ENCODE peak calls at places on chromosomes 3 and 15, in ten cellular contexts. S, C, Z, P, J, A, K, F, N and M are unnamed samples.

GRCh38 chr15:38660726-38661125 is 96.1 kb upstream of the RASGRP1 start:
- DNase-seq in J (no peak), F (no peak), A (no peak), N (no peak), P (no peak), K (no peak), C (no peak), Z (no peak), S (no peak), M (no peak)

GRCh38 chr3:4720316-4721075 is 227.3 kb downstream of the ITPR1 start:
- DNase-seq in C (peak; percentile 67), F (peak; percentile 76), P (no peak), N (peak; percentile 84), A (no peak), J (peak; percentile 55), K (peak; percentile 81), Z (peak; percentile 60), S (peak; percentile 61), M (peak; percentile 75)

GRCh38 chr3:50616770-50617095 is 218 bp upstream of the MAPKAPK3 start:
- DNase-seq in A (peak; percentile 93), J (peak; percentile 89), P (peak; percentile 72), Z (peak; percentile 84), K (peak; percentile 99), F (peak; percentile 94), C (peak; percentile 96), N (peak; percentile 95), S (peak; percentile 97), M (peak; percentile 98)

GRCh38 chr3:82044918-82045715 is 283.7 kb upstream of the GBE1 start:
- DNase-seq in Z (no peak), P (no peak), A (no peak), K (no peak), S (no peak), J (no peak), C (peak; percentile 5), N (no peak), F (peak; percentile 30), M (no peak)

GRCh38 chr15:44033894-44034293 is 161.2 kb downstream of the FRMD5 start:
- DNase-seq in Z (peak; percentile 16), J (no peak), F (peak; percentile 48), K (no peak), S (peak; percentile 67), P (no peak), A (no peak), C (no peak), N (peak; percentile 78), M (no peak)

GRCh38 chr15:47410243-47410642 is 307.1 kb upstream of the SEMA6D start:
- DNase-seq in K (no peak), P (no peak), N (no peak), C (no peak), S (no peak), J (no peak), F (no peak), Z (no peak), A (no peak), M (no peak)

GRCh38 chr3:31105438-31106077 is 211.1 kb upstream of the GADL1 start:
- DNase-seq in A (no peak), N (peak; percentile 97), Z (no peak), K (no peak), J (no peak), F (peak; percentile 94), P (no peak), C (no peak), S (peak; percentile 74), M (no peak)

GRCh38 chr15:100570735-100571363 is 31.1 kb downstream of the LINS1 start:
- DNase-seq in F (no peak), P (peak; percentile 40), S (no peak), C (no peak), A (peak; percentile 85), K (no peak), J (no peak), N (no peak), Z (no peak), M (no peak)

GRCh38 chr3:98746122-98746521 is 17.0 kb upstream of the ST3GAL6 start:
- DNase-seq in S (no peak), A (no peak), N (no peak), P (no peak), K (no peak), J (no peak), Z (no peak), C (no peak), F (no peak), M (no peak)

GRCh38 chr15:60569596-60569995 is 90.7 kb upstream of the ICE2 start:
- DNase-seq in C (peak; percentile 25), S (no peak), A (no peak), F (no peak), Z (no peak), K (no peak), J (no peak), N (no peak), P (no peak), M (no peak)

GRCh38 chr3:24447836-24448235 is 46.8 kb downstream of the THRB start:
- DNase-seq in K (no peak), F (no peak), C (no peak), N (no peak), P (no peak), S (no peak), J (no peak), Z (no peak), A (no peak), M (no peak)

GRCh38 chr15:81887913-81888312 is 157.9 kb downstream of the MEX3B start:
- DNase-seq in F (peak; percentile 44), Z (no peak), J (no peak), N (peak; percentile 84), S (peak; percentile 63), P (no peak), C (no peak), A (no peak), K (no peak), M (no peak)

GRCh38 chr3:129485681-129486056 is 42.8 kb upstream of the RHO start:
- DNase-seq in C (no peak), Z (no peak), P (no peak), A (no peak), J (no peak), F (peak; percentile 96), N (peak; percentile 99), S (peak; percentile 98), K (no peak), M (peak; percentile 41)

GRCh38 chr3:58588030-58588614 is 10.9 kb upstream of the FAM107A start:
- DNase-seq in C (peak; percentile 82), Z (no peak), N (peak; percentile 51), A (peak; percentile 18), J (no peak), S (peak; percentile 54), F (peak; percentile 48), K (peak; percentile 92), P (no peak), M (no peak)

DNA sequence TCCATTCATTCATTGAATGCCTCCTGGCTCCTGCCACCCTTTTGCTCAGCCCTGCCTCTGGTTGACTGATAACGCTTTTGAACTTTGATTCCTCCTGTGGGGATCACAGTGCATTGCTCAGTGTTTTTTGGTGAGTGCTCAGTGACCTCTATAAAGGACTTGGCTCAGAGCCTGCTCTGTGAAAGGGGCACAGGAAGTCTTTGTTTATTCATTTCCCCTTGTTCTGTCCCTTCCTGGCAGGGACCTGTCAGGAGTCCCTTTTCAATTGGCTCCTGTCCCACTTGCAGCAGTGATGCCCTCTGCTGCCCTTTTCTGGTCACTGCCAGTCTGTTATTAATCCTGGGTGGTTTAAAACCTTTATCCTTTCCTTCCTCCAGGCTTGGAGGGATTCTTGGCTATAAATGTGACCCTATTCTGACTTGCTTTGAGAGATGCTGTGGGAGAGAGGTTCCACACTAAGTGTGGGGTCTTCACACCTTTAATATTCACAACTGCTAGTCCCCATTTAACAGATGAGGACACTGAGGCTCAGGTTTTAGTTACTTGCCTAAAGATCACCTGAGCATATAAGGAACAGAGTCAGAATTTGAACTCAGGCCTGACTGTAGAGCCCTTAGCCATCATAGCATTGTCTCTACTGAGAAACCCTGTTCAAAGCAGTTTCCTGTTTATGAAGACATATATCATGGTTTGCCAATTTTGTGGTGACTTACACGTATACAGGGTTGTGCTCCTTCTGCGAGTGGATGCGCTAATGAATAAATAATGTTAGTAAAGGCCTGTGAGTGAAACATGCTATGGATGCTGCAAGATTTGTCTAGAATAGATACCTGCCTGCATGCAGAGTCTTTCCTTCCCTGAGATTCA is 23.2 kb upstream of the TATDN2 start:
- DNase-seq in K (peak; percentile 90), P (no peak), C (peak; percentile 78), Z (peak; percentile 71), A (peak; percentile 83), N (peak; percentile 85), F (peak; percentile 92), S (peak; percentile 82), J (peak; percentile 66), M (peak; percentile 86)
- H3K9ac ChIP-seq in K (no peak overlapping the region), P (no peak overlapping the region), C (no peak overlapping the region), Z (no peak overlapping the region), A (no peak overlapping the region), N (no peak overlapping the region), F (no peak overlapping the region), S (peak overlapping the region; percentile 21), J (no peak overlapping the region), M (no peak overlapping the region)

GRCh38 chr3:53941945-53942344 is 50.3 kb upstream of the SELENOK start:
- DNase-seq in Z (no peak), A (no peak), P (no peak), F (no peak), J (peak; percentile 15), N (no peak), C (peak; percentile 9), K (no peak), S (no peak), M (no peak)
- H3K36me3 ChIP-seq in Z (no peaks in the 10 kb centered on the region), A (no peaks in the 10 kb centered on the region), P (no peaks in the 10 kb centered on the region), F (no peaks in the 10 kb centered on the region), J (no peaks in the 10 kb centered on the region), N (no peaks in the 10 kb centered on the region), C (no peaks in the 10 kb centered on the region), K (no peaks in the 10 kb centered on the region), S (no peaks in the 10 kb centered on the region), M (no peaks in the 10 kb centered on the region)

GRCh38 chr15:75232252-75232813 is 25.8 kb upstream of the GOLGA6C start:
- DNase-seq in K (no peak), S (no peak), F (no peak), N (no peak), C (no peak), A (no peak), J (no peak), Z (no peak), P (no peak), M (no peak)
- H3K27me3 ChIP-seq in K (no peaks in the 10 kb centered on the region), S (peaks cover 55% of the 10 kb centered on the region), F (no peaks in the 10 kb centered on the region), N (peaks cover 27% of the 10 kb centered on the region), C (no peaks in the 10 kb centered on the region), A (peaks cover 55% of the 10 kb centered on the region), J (peaks cover 47% of the 10 kb centered on the region), Z (no peaks in the 10 kb centered on the region), P (peaks cover 2% of the 10 kb centered on the region), M (no peaks in the 10 kb centered on the region)

GRCh38 chr15:53512029-53512428 is 247.4 kb downstream of the WDR72 start:
- DNase-seq in S (no peak), C (no peak), N (no peak), K (no peak), Z (no peak), P (no peak), J (no peak), F (no peak), A (peak; percentile 9), M (no peak)

GRCh38 chr15:53511175-53511574 is 248.3 kb downstream of the WDR72 start:
- DNase-seq in P (no peak), N (no peak), S (no peak), C (no peak), Z (no peak), A (no peak), J (no peak), F (no peak), K (no peak), M (no peak)

DNA sequence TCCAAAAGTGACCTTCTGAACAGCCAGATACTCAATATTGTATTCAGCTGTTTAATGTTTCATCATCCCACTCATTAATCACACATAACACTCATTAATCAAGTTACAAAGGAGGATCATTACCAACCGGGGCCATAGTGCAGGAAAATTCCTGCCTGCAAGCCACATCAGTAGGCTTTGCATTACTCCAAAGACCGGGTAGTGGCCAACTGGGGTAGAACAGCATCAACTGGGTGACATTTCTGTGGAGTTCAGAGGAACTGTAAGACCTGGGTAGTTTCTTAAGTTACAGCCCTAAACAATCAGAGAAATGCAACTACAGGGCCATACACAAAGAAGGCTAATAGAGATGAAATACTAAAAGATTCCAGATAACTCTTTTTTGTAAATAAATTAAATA is 253.1 kb downstream of the WDR72 start:
- DNase-seq in P (no peak), A (no peak), N (no peak), C (no peak), K (peak; percentile 51), J (no peak), Z (no peak), S (no peak), F (no peak), M (no peak)
- H3K9ac ChIP-seq in P (no peak overlapping the region), A (no peak overlapping the region), N (no peak overlapping the region), C (no peak overlapping the region), K (no peak overlapping the region), J (no peak overlapping the region), Z (no peak overlapping the region), S (no peak overlapping the region), F (no peak overlapping the region), M (no peak overlapping the region)